ENCODE peak calls at places on chromosome 21, in seven cellular contexts. One of them, this sample, is unnamed.

GRCh38 chr21:39595465-39595864 is 17.3 kb upstream of the B3GALT5 start:
- DNase-seq in OCI-LY7: no peak
- DNase-seq in A549: no peak
- DNase-seq in adrenal gland: no peak
- DNase-seq in uterus: no peak
- DNase-seq in tibial artery: no peak
- DNase-seq in ovary: no peak
- DNase-seq in this sample: no peak

GRCh38 chr21:26743524-26743923 is 101.7 kb downstream of the ADAMTS1 start:
- DNase-seq in OCI-LY7: no peak
- DNase-seq in A549: no peak
- DNase-seq in adrenal gland: no peak
- DNase-seq in uterus: no peak
- DNase-seq in tibial artery: no peak
- DNase-seq in ovary: no peak
- DNase-seq in this sample: peak; percentile 35

GRCh38 chr21:24895885-24896734 is 711.2 kb downstream of the MRPL39 start:
- DNase-seq in OCI-LY7: no peak
- DNase-seq in A549: no peak
- DNase-seq in adrenal gland: peak; percentile 15
- DNase-seq in uterus: no peak
- DNase-seq in tibial artery: no peak
- DNase-seq in ovary: peak; percentile 29
- DNase-seq in this sample: peak; percentile 2

GRCh38 chr21:32463889-32464300 is 51.4 kb downstream of the EVA1C start:
- DNase-seq in OCI-LY7: no peak
- DNase-seq in A549: peak; percentile 90
- DNase-seq in adrenal gland: peak; percentile 39
- DNase-seq in uterus: no peak
- DNase-seq in tibial artery: no peak
- DNase-seq in ovary: no peak
- DNase-seq in this sample: peak; percentile 96

GRCh38 chr21:36135391-36136094 is 664 bp downstream of the CBR3 start:
- DNase-seq in OCI-LY7: peak; percentile 22
- DNase-seq in A549: peak; percentile 58
- DNase-seq in adrenal gland: peak; percentile 40
- DNase-seq in uterus: peak; percentile 72
- DNase-seq in tibial artery: peak; percentile 80
- DNase-seq in ovary: peak; percentile 64
- DNase-seq in this sample: peak; percentile 52

GRCh38 chr21:39348040-39348354 is 891 bp downstream of the HMGN1 start:
- DNase-seq in OCI-LY7: no peak
- DNase-seq in A549: no peak
- DNase-seq in adrenal gland: no peak
- DNase-seq in uterus: no peak
- DNase-seq in tibial artery: no peak
- DNase-seq in ovary: no peak
- DNase-seq in this sample: no peak

GRCh38 chr21:31201548-31201947 is 142.5 kb downstream of the TIAM1 start:
- DNase-seq in OCI-LY7: no peak
- DNase-seq in A549: no peak
- DNase-seq in adrenal gland: peak; percentile 34
- DNase-seq in uterus: no peak
- DNase-seq in tibial artery: peak; percentile 84
- DNase-seq in ovary: no peak
- DNase-seq in this sample: peak; percentile 85

GRCh38 chr21:26850116-26850643 is 5.0 kb upstream of the ADAMTS1 start:
- DNase-seq in OCI-LY7: peak; percentile 31
- DNase-seq in A549: peak; percentile 27
- DNase-seq in adrenal gland: no peak
- DNase-seq in uterus: no peak
- DNase-seq in tibial artery: no peak
- DNase-seq in ovary: no peak
- DNase-seq in this sample: peak; percentile 76

GRCh38 chr21:20388400-20388799 is 609.8 kb upstream of the NCAM2 start:
- DNase-seq in OCI-LY7: no peak
- DNase-seq in A549: no peak
- DNase-seq in adrenal gland: no peak
- DNase-seq in uterus: no peak
- DNase-seq in tibial artery: no peak
- DNase-seq in ovary: no peak
- DNase-seq in this sample: no peak

GRCh38 chr21:32771134-32771523 is 426 bp downstream of the PAXBP1 start:
- DNase-seq in OCI-LY7: peak; percentile 83
- DNase-seq in A549: peak; percentile 46
- DNase-seq in adrenal gland: peak; percentile 58
- DNase-seq in uterus: peak; percentile 51
- DNase-seq in tibial artery: peak; percentile 47
- DNase-seq in ovary: no peak
- DNase-seq in this sample: peak; percentile 80

GRCh38 chr21:33860332-33860879 is 55.2 kb downstream of the ATP5PO start:
- DNase-seq in OCI-LY7: no peak
- DNase-seq in A549: no peak
- DNase-seq in adrenal gland: no peak
- DNase-seq in uterus: no peak
- DNase-seq in tibial artery: no peak
- DNase-seq in ovary: no peak
- DNase-seq in this sample: no peak

GRCh38 chr21:38134084-38134873 is 122.5 kb upstream of the KCNJ15 start:
- DNase-seq in OCI-LY7: no peak
- DNase-seq in A549: no peak
- DNase-seq in adrenal gland: no peak
- DNase-seq in uterus: no peak
- DNase-seq in tibial artery: no peak
- DNase-seq in ovary: no peak
- DNase-seq in this sample: no peak

GRCh38 chr21:15408089-15408488 is 321.7 kb upstream of the USP25 start:
- DNase-seq in OCI-LY7: no peak
- DNase-seq in A549: no peak
- DNase-seq in adrenal gland: no peak
- DNase-seq in uterus: no peak
- DNase-seq in tibial artery: no peak
- DNase-seq in ovary: no peak
- DNase-seq in this sample: no peak

GRCh38 chr21:32741336-32741735 is 13.5 kb upstream of the SYNJ1 start:
- DNase-seq in OCI-LY7: no peak
- DNase-seq in A549: no peak
- DNase-seq in adrenal gland: no peak
- DNase-seq in uterus: no peak
- DNase-seq in tibial artery: no peak
- DNase-seq in ovary: no peak
- DNase-seq in this sample: no peak

GRCh38 chr21:39867198-39867650 is at the start of gene PCP4:
- DNase-seq in OCI-LY7: peak; percentile 39
- DNase-seq in A549: peak; percentile 36
- DNase-seq in adrenal gland: peak; percentile 49
- DNase-seq in uterus: peak; percentile 45
- DNase-seq in tibial artery: no peak
- DNase-seq in ovary: no peak
- DNase-seq in this sample: peak; percentile 10

GRCh38 chr21:33975548-33976081 is 60.0 kb upstream of the ATP5PO start:
- DNase-seq in OCI-LY7: peak; percentile 69
- DNase-seq in A549: peak; percentile 6
- DNase-seq in adrenal gland: no peak
- DNase-seq in uterus: no peak
- DNase-seq in tibial artery: no peak
- DNase-seq in ovary: no peak
- DNase-seq in this sample: no peak

GRCh38 chr21:39385299-39386145 is 36.6 kb upstream of the HMGN1 start:
- DNase-seq in OCI-LY7: no peak
- DNase-seq in A549: peak; percentile 92
- DNase-seq in adrenal gland: peak; percentile 88
- DNase-seq in uterus: peak; percentile 79
- DNase-seq in tibial artery: peak; percentile 51
- DNase-seq in ovary: peak; percentile 87
- DNase-seq in this sample: peak; percentile 89

GRCh38 chr21:37620401-37620800 is 253.8 kb downstream of the DYRK1A start:
- DNase-seq in OCI-LY7: no peak
- DNase-seq in A549: no peak
- DNase-seq in adrenal gland: peak; percentile 55
- DNase-seq in uterus: no peak
- DNase-seq in tibial artery: no peak
- DNase-seq in ovary: no peak
- DNase-seq in this sample: no peak

GRCh38 chr21:16258834-16259611 is 529.2 kb downstream of the USP25 start:
- DNase-seq in OCI-LY7: no peak
- DNase-seq in A549: no peak
- DNase-seq in adrenal gland: no peak
- DNase-seq in uterus: no peak
- DNase-seq in tibial artery: no peak
- DNase-seq in ovary: no peak
- DNase-seq in this sample: no peak

GRCh38 chr21:45093064-45093532 is 18.7 kb downstream of the ADARB1 start:
- DNase-seq in OCI-LY7: no peak
- DNase-seq in A549: no peak
- DNase-seq in adrenal gland: peak; percentile 71
- DNase-seq in uterus: no peak
- DNase-seq in tibial artery: peak; percentile 63
- DNase-seq in ovary: peak; percentile 36
- DNase-seq in this sample: no peak

GRCh38 chr21:32389337-32390015 is 3.3 kb downstream of the URB1 start:
- DNase-seq in OCI-LY7: no peak
- DNase-seq in A549: no peak
- DNase-seq in adrenal gland: no peak
- DNase-seq in uterus: no peak
- DNase-seq in tibial artery: no peak
- DNase-seq in ovary: no peak
- DNase-seq in this sample: peak; percentile 46

GRCh38 chr21:16082038-16082816 is 352.4 kb downstream of the USP25 start:
- DNase-seq in OCI-LY7: peak; percentile 43
- DNase-seq in A549: peak; percentile 13
- DNase-seq in adrenal gland: no peak
- DNase-seq in uterus: no peak
- DNase-seq in tibial artery: no peak
- DNase-seq in ovary: no peak
- DNase-seq in this sample: peak; percentile 59

GRCh38 chr21:27371065-27371464 is 404.2 kb upstream of the ADAMTS5 start:
- DNase-seq in OCI-LY7: no peak
- DNase-seq in A549: no peak
- DNase-seq in adrenal gland: peak; percentile 59
- DNase-seq in uterus: no peak
- DNase-seq in tibial artery: no peak
- DNase-seq in ovary: no peak
- DNase-seq in this sample: no peak

GRCh38 chr21:34986561-34987533 is 62.3 kb downstream of the RUNX1 start:
- DNase-seq in OCI-LY7: no peak
- DNase-seq in A549: no peak
- DNase-seq in adrenal gland: no peak
- DNase-seq in uterus: peak; percentile 37
- DNase-seq in tibial artery: no peak
- DNase-seq in ovary: no peak
- DNase-seq in this sample: no peak
- TF ChIP-seq CTCF in OCI-LY7: no peak
- TF ChIP-seq CTCF in A549: no peak
- TF ChIP-seq CTCF in adrenal gland: no peak
- TF ChIP-seq CTCF in uterus: no peak
- TF ChIP-seq CTCF in tibial artery: no peak
- TF ChIP-seq CTCF in ovary: no peak
- TF ChIP-seq CTCF in this sample: peak; percentile 18

GRCh38 chr21:29308456-29308783 is 9.7 kb downstream of the BACH1 start:
- DNase-seq in OCI-LY7: no peak
- DNase-seq in A549: no peak
- DNase-seq in adrenal gland: no peak
- DNase-seq in uterus: no peak
- DNase-seq in tibial artery: no peak
- DNase-seq in ovary: no peak
- DNase-seq in this sample: no peak
- H3K4me1 ChIP-seq in OCI-LY7: peaks cover 30% of the 10 kb centered on the region
- H3K4me1 ChIP-seq in A549: peaks cover 11% of the 10 kb centered on the region
- H3K4me1 ChIP-seq in adrenal gland: peaks cover 63% of the 10 kb centered on the region
- H3K4me1 ChIP-seq in uterus: peaks cover 8% of the 10 kb centered on the region
- H3K4me1 ChIP-seq in tibial artery: peaks cover 61% of the 10 kb centered on the region
- H3K4me1 ChIP-seq in ovary: peaks cover 7% of the 10 kb centered on the region
- H3K4me1 ChIP-seq in this sample: peaks cover 16% of the 10 kb centered on the region

GRCh38 chr21:43702785-43703067 is 16.2 kb upstream of the PDXK start:
- DNase-seq in OCI-LY7: no peak
- DNase-seq in A549: no peak
- DNase-seq in adrenal gland: no peak
- DNase-seq in uterus: no peak
- DNase-seq in tibial artery: no peak
- DNase-seq in ovary: no peak
- DNase-seq in this sample: peak; percentile 34

GRCh38 chr21:43701936-43702784 is 16.8 kb upstream of the PDXK start:
- DNase-seq in OCI-LY7: no peak
- DNase-seq in A549: no peak
- DNase-seq in adrenal gland: no peak
- DNase-seq in uterus: no peak
- DNase-seq in tibial artery: no peak
- DNase-seq in ovary: no peak
- DNase-seq in this sample: no peak

GRCh38 chr21:43699933-43700599 is 18.9 kb upstream of the PDXK start:
- DNase-seq in OCI-LY7: no peak
- DNase-seq in A549: no peak
- DNase-seq in adrenal gland: no peak
- DNase-seq in uterus: no peak
- DNase-seq in tibial artery: no peak
- DNase-seq in ovary: no peak
- DNase-seq in this sample: no peak

GRCh38 chr21:43707462-43707861 is 11.5 kb upstream of the PDXK start:
- DNase-seq in OCI-LY7: no peak
- DNase-seq in A549: no peak
- DNase-seq in adrenal gland: no peak
- DNase-seq in uterus: no peak
- DNase-seq in tibial artery: no peak
- DNase-seq in ovary: no peak
- DNase-seq in this sample: no peak

DNA sequence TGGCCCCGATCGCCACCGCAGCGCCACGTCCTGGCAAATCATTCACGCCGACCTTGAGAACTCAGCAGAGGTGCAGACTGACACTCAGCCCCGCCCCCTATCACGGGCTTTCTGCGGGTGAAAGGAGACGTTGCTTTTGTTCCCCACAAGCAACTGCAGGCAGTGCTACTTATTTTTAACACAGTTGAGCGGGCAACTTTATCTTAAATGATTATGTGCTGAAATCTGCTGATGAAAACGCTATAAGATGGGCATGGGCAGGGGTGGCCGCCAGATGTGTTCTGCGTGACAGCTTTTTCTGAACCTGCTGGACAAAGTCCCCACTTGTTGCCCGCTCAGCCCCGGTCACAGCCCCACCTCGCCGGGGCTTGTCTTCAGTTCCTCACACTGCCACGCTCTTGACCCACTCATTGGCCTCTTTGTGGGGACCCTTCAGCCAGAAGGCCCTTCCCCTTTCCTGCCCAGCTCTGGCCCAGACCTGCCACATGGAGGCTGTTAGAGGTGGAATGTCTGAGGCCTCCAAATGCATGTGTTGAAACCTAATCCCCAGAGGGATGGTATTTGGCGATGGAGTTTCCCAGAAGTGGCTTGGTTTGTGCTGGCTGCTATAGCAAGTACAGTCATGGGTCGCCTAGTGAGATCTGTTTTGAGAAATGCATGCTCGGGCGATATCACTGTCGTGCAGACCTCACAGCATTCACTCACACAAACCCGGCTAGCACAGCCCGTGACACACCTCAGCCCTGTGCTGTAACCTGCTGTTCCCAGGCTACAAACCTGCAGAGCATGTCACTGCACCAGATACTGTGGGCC is 15.7 kb upstream of the PDXK start:
- DNase-seq in OCI-LY7: no peak
- DNase-seq in A549: no peak
- DNase-seq in adrenal gland: no peak
- DNase-seq in uterus: no peak
- DNase-seq in tibial artery: no peak
- DNase-seq in ovary: no peak
- DNase-seq in this sample: peak; percentile 88
- H3K4me3 ChIP-seq in OCI-LY7: no peak overlapping the region
- H3K4me3 ChIP-seq in A549: no peak overlapping the region
- H3K4me3 ChIP-seq in adrenal gland: no peak overlapping the region
- H3K4me3 ChIP-seq in uterus: no peak overlapping the region
- H3K4me3 ChIP-seq in tibial artery: no peak overlapping the region
- H3K4me3 ChIP-seq in ovary: no peak overlapping the region
- H3K4me3 ChIP-seq in this sample: no peak overlapping the region

GRCh38 chr21:41659791-41660560 is 106.9 kb downstream of the RIPK4 start:
- DNase-seq in OCI-LY7: no peak
- DNase-seq in A549: peak; percentile 63
- DNase-seq in adrenal gland: no peak
- DNase-seq in uterus: no peak
- DNase-seq in tibial artery: peak; percentile 78
- DNase-seq in ovary: no peak
- DNase-seq in this sample: no peak
- TF ChIP-seq CTCF in OCI-LY7: no peak
- TF ChIP-seq CTCF in A549: no peak
- TF ChIP-seq CTCF in adrenal gland: no peak
- TF ChIP-seq CTCF in uterus: no peak
- TF ChIP-seq CTCF in tibial artery: peak; percentile 75
- TF ChIP-seq CTCF in ovary: no peak
- TF ChIP-seq CTCF in this sample: peak; percentile 40

This sample was measured in cardiac muscle cell.